ENCODE peak calls at places on chromosomes 12 and 14, in ten cellular contexts. S, T, J, U, O, H, Q, G, M and I are unnamed samples.

GRCh38 chr12:131047789-131048610 is 94.3 kb downstream of the ADGRD1 start:
- DNase-seq in S (peak; percentile 69), T (no peak), J (no peak), U (no peak), O (no peak), H (no peak), Q (no peak), G (no peak), M (no peak), I (peak; percentile 44)

GRCh38 chr12:46983959-46984833 is 95.2 kb upstream of the PCED1B start:
- DNase-seq in S (no peak), T (peak; percentile 41), J (peak; percentile 76), U (peak; percentile 56), O (no peak), H (peak; percentile 75), Q (peak; percentile 86), G (peak; percentile 38), M (no peak), I (peak; percentile 51)

GRCh38 chr14:91636604-91637003 is 95.3 kb downstream of the CATSPERB start:
- DNase-seq in S (no peak), T (no peak), J (no peak), U (no peak), O (no peak), H (no peak), Q (no peak), G (no peak), M (no peak), I (no peak)

GRCh38 chr12:105235299-105235746 is 651 bp downstream of the APPL2 start:
- DNase-seq in S (no peak), T (no peak), J (no peak), U (no peak), O (no peak), H (no peak), Q (peak; percentile 30), G (no peak), M (no peak), I (no peak)

GRCh38 chr12:80422549-80422948 is 21.5 kb upstream of the PTPRQ start:
- DNase-seq in S (no peak), T (no peak), J (peak; percentile 42), U (no peak), O (no peak), H (peak; percentile 26), Q (no peak), G (no peak), M (no peak), I (no peak)

GRCh38 chr12:96872946-96873345 is 34.1 kb upstream of the NEDD1 start:
- DNase-seq in S (no peak), T (no peak), J (no peak), U (no peak), O (no peak), H (no peak), Q (no peak), G (no peak), M (no peak), I (no peak)

GRCh38 chr12:65123435-65124063 is 2.4 kb upstream of the WIF1 start:
- DNase-seq in S (no peak), T (peak; percentile 60), J (peak; percentile 59), U (no peak), O (no peak), H (peak; percentile 55), Q (peak; percentile 66), G (peak; percentile 17), M (no peak), I (no peak)

GRCh38 chr14:54782803-54783659 is 119.6 kb downstream of the GCH1 start:
- DNase-seq in S (peak; percentile 48), T (no peak), J (no peak), U (no peak), O (no peak), H (no peak), Q (no peak), G (peak; percentile 29), M (peak; percentile 66), I (no peak)

GRCh38 chr12:50232206-50232605 is 51.1 kb downstream of the LIMA1 start:
- DNase-seq in S (no peak), T (no peak), J (no peak), U (no peak), O (no peak), H (no peak), Q (no peak), G (no peak), M (no peak), I (no peak)

GRCh38 chr12:40232602-40233001 is 7.8 kb downstream of the LRRK2 start:
- DNase-seq in S (no peak), T (no peak), J (no peak), U (no peak), O (no peak), H (no peak), Q (no peak), G (no peak), M (no peak), I (no peak)

GRCh38 chr14:28704153-28704552 is 62.4 kb upstream of the FOXG1 start:
- DNase-seq in S (no peak), T (no peak), J (no peak), U (no peak), O (no peak), H (no peak), Q (peak; percentile 67), G (no peak), M (no peak), I (no peak)

GRCh38 chr12:116595672-116596071 is 36.5 kb downstream of the MAP1LC3B2 start:
- DNase-seq in S (no peak), T (no peak), J (no peak), U (no peak), O (no peak), H (no peak), Q (no peak), G (no peak), M (no peak), I (no peak)

GRCh38 chr12:116599285-116600122 is 40.3 kb downstream of the MAP1LC3B2 start:
- DNase-seq in S (peak; percentile 93), T (peak; percentile 90), J (peak; percentile 87), U (peak; percentile 26), O (peak; percentile 82), H (peak; percentile 83), Q (peak; percentile 91), G (peak; percentile 87), M (peak; percentile 94), I (peak; percentile 92)

GRCh38 chr12:116598341-116599284 is 39.4 kb downstream of the MAP1LC3B2 start:
- DNase-seq in S (no peak), T (peak; percentile 82), J (no peak), U (no peak), O (no peak), H (peak; percentile 17), Q (peak; percentile 16), G (peak; percentile 34), M (no peak), I (no peak)

GRCh38 chr12:116595186-116595585 is 36.0 kb downstream of the MAP1LC3B2 start:
- DNase-seq in S (no peak), T (no peak), J (peak; percentile 66), U (no peak), O (no peak), H (peak; percentile 66), Q (no peak), G (no peak), M (no peak), I (peak; percentile 70)

DNA sequence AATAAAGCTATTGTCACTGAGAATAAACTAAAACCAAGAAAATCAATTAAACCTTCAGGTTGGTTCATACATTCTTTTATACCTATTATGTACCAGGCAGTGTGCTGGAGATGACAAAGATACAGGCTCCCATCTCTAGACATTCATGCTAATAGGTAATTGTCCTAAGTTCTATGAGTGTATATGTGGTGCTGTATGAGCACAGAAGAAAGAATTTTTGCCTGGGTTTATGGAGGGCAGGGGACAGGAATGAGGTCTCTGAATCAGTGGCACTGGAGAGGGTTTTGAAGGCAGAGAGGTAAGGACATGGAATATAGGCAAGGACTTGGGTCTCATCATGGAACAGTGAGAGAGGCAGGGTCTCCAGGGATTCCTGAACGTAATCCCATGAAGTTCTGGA is 38.7 kb downstream of the MAP1LC3B2 start:
- DNase-seq in S (no peak), T (no peak), J (no peak), U (no peak), O (no peak), H (no peak), Q (peak; percentile 40), G (no peak), M (no peak), I (no peak)
- H3K4me1 ChIP-seq in S (peaks cover 6% of the 10 kb centered on the region), T (peaks cover 43% of the 10 kb centered on the region), J (peaks cover 13% of the 10 kb centered on the region), U (peaks cover 48% of the 10 kb centered on the region), O (peaks cover 50% of the 10 kb centered on the region), H (peaks cover 3% of the 10 kb centered on the region), Q (peaks cover 29% of the 10 kb centered on the region), G (peaks cover 12% of the 10 kb centered on the region), M (peaks cover 8% of the 10 kb centered on the region), I (peaks cover 36% of the 10 kb centered on the region)

DNA sequence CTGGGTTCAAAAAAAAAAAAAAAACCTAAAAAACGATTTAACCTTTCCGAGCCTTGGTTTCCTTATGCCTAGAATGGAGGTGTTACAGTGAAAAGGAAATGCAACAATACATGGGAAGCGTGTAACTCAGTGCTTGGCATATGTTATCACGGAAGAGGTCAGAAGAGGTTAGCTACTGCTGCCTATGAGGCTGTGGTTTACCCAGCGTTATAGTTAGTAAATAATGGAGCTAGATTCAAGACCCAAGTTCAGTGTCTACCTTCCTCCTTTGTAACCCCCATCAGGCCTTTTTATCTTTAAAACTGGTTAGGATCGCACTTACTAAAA is 839 bp downstream of the IFT43 start:
- DNase-seq in S (no peak), T (no peak), J (peak; percentile 32), U (no peak), O (no peak), H (no peak), Q (no peak), G (no peak), M (no peak), I (no peak)
- H3K4me1 ChIP-seq in S (peaks cover 7% of the 10 kb centered on the region), T (peaks cover 4% of the 10 kb centered on the region), J (peaks cover 8% of the 10 kb centered on the region), U (peaks cover 23% of the 10 kb centered on the region), O (peaks cover 55% of the 10 kb centered on the region), H (peaks cover 7% of the 10 kb centered on the region), Q (peaks cover 29% of the 10 kb centered on the region), G (peaks cover 5% of the 10 kb centered on the region), M (peaks cover 20% of the 10 kb centered on the region), I (peaks cover 8% of the 10 kb centered on the region)

DNA sequence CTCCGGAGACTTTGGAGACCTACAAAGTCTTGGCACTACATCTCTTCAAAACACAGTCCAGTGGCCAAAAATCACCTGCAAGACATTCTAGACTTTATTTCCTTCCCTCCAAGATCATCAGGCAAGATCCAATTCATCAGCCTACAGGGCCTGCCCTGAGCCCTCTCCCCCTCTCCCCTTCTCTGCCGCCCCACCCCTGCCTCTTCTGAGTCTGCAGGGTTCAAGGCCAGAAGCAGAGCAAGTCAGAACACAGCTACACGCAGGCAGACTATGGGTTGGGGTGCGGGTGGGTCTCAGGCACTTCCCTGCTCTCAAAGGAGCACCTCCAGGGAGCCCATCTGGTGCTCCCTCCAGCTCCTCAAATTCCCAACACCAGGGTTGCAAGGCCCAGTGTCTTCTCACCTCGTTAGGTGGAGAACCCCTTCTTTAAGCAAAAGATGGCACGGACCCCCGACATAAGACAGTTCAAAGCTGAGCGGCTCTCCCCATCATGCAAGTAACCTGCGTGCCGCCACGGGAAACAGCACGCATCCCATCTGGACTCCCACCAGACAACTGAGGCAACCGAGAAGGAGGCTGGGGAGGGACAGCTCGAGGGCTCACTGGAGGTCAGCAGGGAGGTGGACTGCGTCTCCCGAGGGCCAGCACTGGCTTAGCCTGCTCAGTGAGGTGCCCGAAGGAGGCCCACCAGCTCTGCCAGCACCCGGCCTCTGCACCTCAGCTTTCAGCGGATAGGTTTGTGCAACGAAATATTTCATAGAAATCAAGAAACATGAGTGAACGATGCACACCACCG is 5.6 kb upstream of the INF2 start:
- DNase-seq in S (peak; percentile 63), T (no peak), J (no peak), U (no peak), O (no peak), H (no peak), Q (no peak), G (peak; percentile 7), M (peak; percentile 61), I (no peak)
- H3K4me1 ChIP-seq in S (peaks cover 22% of the 10 kb centered on the region), T (peaks cover 13% of the 10 kb centered on the region), J (peaks cover 29% of the 10 kb centered on the region), U (peaks cover 80% of the 10 kb centered on the region), O (peaks cover 67% of the 10 kb centered on the region), H (peaks cover 42% of the 10 kb centered on the region), Q (peaks cover 68% of the 10 kb centered on the region), G (peaks cover 63% of the 10 kb centered on the region), M (peaks cover 58% of the 10 kb centered on the region), I (peaks cover 43% of the 10 kb centered on the region)

GRCh38 chr14:49982082-49982481 is 89.2 kb downstream of the ARF6 start:
- DNase-seq in S (no peak), T (no peak), J (peak; percentile 39), U (no peak), O (no peak), H (no peak), Q (no peak), G (no peak), M (no peak), I (no peak)
- H3K4me1 ChIP-seq in S (peaks cover 8% of the 10 kb centered on the region), T (peaks cover 9% of the 10 kb centered on the region), J (no peaks in the 10 kb centered on the region), U (peaks cover 11% of the 10 kb centered on the region), O (peaks cover 28% of the 10 kb centered on the region), H (peaks cover 19% of the 10 kb centered on the region), Q (peaks cover 8% of the 10 kb centered on the region), G (peaks cover 10% of the 10 kb centered on the region), M (peaks cover 11% of the 10 kb centered on the region), I (peaks cover 34% of the 10 kb centered on the region)